ENCODE peak calls at places on chromosomes 16 and 17, in nine cellular contexts. F is right lobe of liver, R is gastrocnemius medialis, G is A549, Z is heart left ventricle, X is HCT116, K is Peyer's patch, D is transverse colon, A is adrenal gland. L is an unnamed sample.

GRCh38 chr17:74393323-74393942 is 26.1 kb downstream of the GPR142 start:
- DNase-seq in F (no peak), R (peak), G (no peak), Z (no peak), X (no peak), K (no peak), D (no peak), A (no peak), L (no peak)

GRCh38 chr16:3065069-3065741 is at the start of gene IL32:
- DNase-seq in F (peak), R (peak), G (peak), Z (peak), X (no peak), K (peak), D (peak), A (peak), L (peak)

GRCh38 chr16:11533588-11533987 is 53.1 kb downstream of the LITAF start:
- DNase-seq in F (no peak), R (no peak), G (no peak), Z (no peak), X (no peak), K (no peak), D (no peak), A (no peak), L (no peak)

GRCh38 chr16:4615389-4616046 is 830 bp upstream of the UBALD1 start:
- DNase-seq in F (peak), R (peak), G (no peak), Z (peak), X (no peak), K (no peak), D (peak), A (peak), L (no peak)

GRCh38 chr16:5738586-5738985 is 641.0 kb upstream of the EEF2KMT start:
- DNase-seq in F (no peak), R (no peak), G (no peak), Z (no peak), X (no peak), K (no peak), D (no peak), A (no peak), L (no peak)

GRCh38 chr16:79826732-79827514 is 226.4 kb upstream of the MAF start:
- DNase-seq in F (no peak), R (no peak), G (no peak), Z (no peak), X (no peak), K (no peak), D (no peak), A (no peak), L (no peak)

GRCh38 chr17:73657473-73658116 is 13.3 kb upstream of the SDK2 start:
- DNase-seq in F (peak), R (no peak), G (peak), Z (peak), X (peak), K (peak), D (peak), A (peak), L (no peak)

GRCh38 chr17:82595893-82596292 is 52.4 kb downstream of the WDR45B start:
- DNase-seq in F (no peak), R (no peak), G (no peak), Z (no peak), X (no peak), K (no peak), D (peak), A (no peak), L (no peak)

GRCh38 chr16:12341966-12342365 is 365.4 kb downstream of the SNX29 start:
- DNase-seq in F (no peak), R (no peak), G (no peak), Z (no peak), X (no peak), K (no peak), D (no peak), A (no peak), L (no peak)

GRCh38 chr16:8675183-8676159 is 1.1 kb downstream of the ABAT start:
- DNase-seq in F (peak), R (no peak), G (no peak), Z (no peak), X (no peak), K (no peak), D (no peak), A (no peak), L (no peak)

GRCh38 chr17:64282753-64283080 is 19.7 kb upstream of the TEX2 start:
- DNase-seq in F (no peak), R (peak), G (no peak), Z (no peak), X (no peak), K (no peak), D (no peak), A (no peak), L (no peak)

GRCh38 chr17:21361020-21361809 is 14.9 kb upstream of the KCNJ12 start:
- DNase-seq in F (no peak), R (no peak), G (no peak), Z (no peak), X (no peak), K (no peak), D (no peak), A (no peak), L (no peak)

GRCh38 chr17:60899115-60899514 is 221.5 kb downstream of the BCAS3 start:
- DNase-seq in F (no peak), R (no peak), G (no peak), Z (no peak), X (no peak), K (no peak), D (no peak), A (no peak), L (no peak)

GRCh38 chr17:73650147-73650546 is 5.9 kb upstream of the SDK2 start:
- DNase-seq in F (no peak), R (no peak), G (no peak), Z (no peak), X (no peak), K (no peak), D (peak), A (peak), L (no peak)

GRCh38 chr16:86831366-86831765 is 253.0 kb downstream of the FOXL1 start:
- DNase-seq in F (no peak), R (no peak), G (no peak), Z (no peak), X (no peak), K (no peak), D (no peak), A (no peak), L (no peak)

GRCh38 chr17:231191-231965 is 49.9 kb upstream of the DOC2B start:
- DNase-seq in F (peak), R (no peak), G (no peak), Z (peak), X (no peak), K (no peak), D (peak), A (no peak), L (no peak)

GRCh38 chr16:83037884-83038283 is 411.1 kb downstream of the CDH13 start:
- DNase-seq in F (no peak), R (no peak), G (no peak), Z (no peak), X (no peak), K (no peak), D (no peak), A (no peak), L (no peak)

GRCh38 chr17:37735165-37735564 is 9.7 kb downstream of the HNF1B start:
- DNase-seq in F (no peak), R (no peak), G (no peak), Z (no peak), X (no peak), K (no peak), D (no peak), A (no peak), L (no peak)

GRCh38 chr16:10827691-10828341 is 9.2 kb upstream of the TVP23A start:
- DNase-seq in F (peak), R (peak), G (no peak), Z (peak), X (no peak), K (peak), D (peak), A (peak), L (peak)

GRCh38 chr16:24769806-24770205 is 40.4 kb downstream of the TNRC6A start:
- DNase-seq in F (no peak), R (no peak), G (no peak), Z (no peak), X (no peak), K (no peak), D (no peak), A (no peak), L (no peak)

GRCh38 chr17:64982139-64982802 is 63.0 kb upstream of the LRRC37A3 start:
- DNase-seq in F (no peak), R (no peak), G (no peak), Z (no peak), X (no peak), K (no peak), D (no peak), A (no peak), L (no peak)

GRCh38 chr17:13721705-13722104 is 120.0 kb upstream of the HS3ST3A1 start:
- DNase-seq in F (no peak), R (peak), G (no peak), Z (no peak), X (no peak), K (no peak), D (no peak), A (no peak), L (no peak)

GRCh38 chr17:62665599-62665998 is 38.1 kb downstream of the MRC2 start:
- DNase-seq in F (no peak), R (no peak), G (no peak), Z (no peak), X (no peak), K (no peak), D (no peak), A (no peak), L (no peak)

GRCh38 chr17:71792966-71793365 is 327.9 kb upstream of the SOX9 start:
- DNase-seq in F (no peak), R (no peak), G (no peak), Z (no peak), X (no peak), K (no peak), D (no peak), A (no peak), L (peak)

GRCh38 chr17:38707678-38708351 is 2.7 kb downstream of the MLLT6 start:
- DNase-seq in F (no peak), R (no peak), G (no peak), Z (no peak), X (no peak), K (no peak), D (no peak), A (no peak), L (no peak)

GRCh38 chr17:73681946-73682345 is 37.7 kb upstream of the SDK2 start:
- DNase-seq in F (no peak), R (no peak), G (no peak), Z (no peak), X (no peak), K (no peak), D (no peak), A (no peak), L (no peak)

GRCh38 chr17:77308768-77309726 is 168.3 kb downstream of the SEC14L1 start:
- DNase-seq in F (peak), R (no peak), G (no peak), Z (no peak), X (no peak), K (no peak), D (no peak), A (peak), L (no peak)

GRCh38 chr16:24931091-24931490 is 84.1 kb downstream of the ARHGAP17 start:
- DNase-seq in F (no peak), R (no peak), G (no peak), Z (no peak), X (no peak), K (no peak), D (no peak), A (no peak), L (no peak)

GRCh38 chr16:20175358-20175757 is 101.7 kb upstream of the GPR139 start:
- DNase-seq in F (no peak), R (no peak), G (no peak), Z (no peak), X (no peak), K (no peak), D (no peak), A (no peak), L (no peak)

GRCh38 chr16:66298006-66298405 is 68.5 kb upstream of the CDH5 start:
- DNase-seq in F (no peak), R (no peak), G (no peak), Z (no peak), X (no peak), K (no peak), D (no peak), A (peak), L (no peak)

GRCh38 chr16:15701367-15701766 is 51.3 kb downstream of the NDE1 start:
- DNase-seq in F (no peak), R (no peak), G (no peak), Z (no peak), X (no peak), K (no peak), D (no peak), A (no peak), L (no peak)

GRCh38 chr17:80856863-80857488 is 134.7 kb upstream of the CHMP6 start:
- DNase-seq in F (no peak), R (peak), G (no peak), Z (no peak), X (no peak), K (no peak), D (no peak), A (no peak), L (no peak)
- TF ChIP-seq POLR2A in F (no peak), R (no peak), G (no peak), Z (no peak), X (no peak), K (no peak), D (no peak), A (no peak), L (no peak)

GRCh38 chr17:45150911-45151809 is 2.9 kb downstream of the HEXIM1 start:
- DNase-seq in F (no peak), R (no peak), G (no peak), Z (no peak), X (no peak), K (no peak), D (no peak), A (no peak), L (no peak)
- TF ChIP-seq POLR2A in F (no peak), R (no peak), G (no peak), Z (no peak), X (no peak), K (no peak), D (no peak), A (no peak), L (no peak)

GRCh38 chr16:89375686-89376085 is 114.7 kb downstream of the ANKRD11 start:
- DNase-seq in F (no peak), R (no peak), G (no peak), Z (no peak), X (no peak), K (no peak), D (no peak), A (no peak), L (no peak)

GRCh38 chr16:89374393-89374948 is 115.9 kb downstream of the ANKRD11 start:
- DNase-seq in F (no peak), R (peak), G (no peak), Z (no peak), X (no peak), K (peak), D (no peak), A (no peak), L (no peak)

GRCh38 chr16:89373355-89374110 is 116.8 kb downstream of the ANKRD11 start:
- DNase-seq in F (no peak), R (peak), G (no peak), Z (no peak), X (no peak), K (no peak), D (no peak), A (peak), L (no peak)

GRCh38 chr16:89376812-89377445 is 113.4 kb downstream of the ANKRD11 start:
- DNase-seq in F (no peak), R (no peak), G (no peak), Z (no peak), X (no peak), K (no peak), D (no peak), A (no peak), L (no peak)

DNA sequence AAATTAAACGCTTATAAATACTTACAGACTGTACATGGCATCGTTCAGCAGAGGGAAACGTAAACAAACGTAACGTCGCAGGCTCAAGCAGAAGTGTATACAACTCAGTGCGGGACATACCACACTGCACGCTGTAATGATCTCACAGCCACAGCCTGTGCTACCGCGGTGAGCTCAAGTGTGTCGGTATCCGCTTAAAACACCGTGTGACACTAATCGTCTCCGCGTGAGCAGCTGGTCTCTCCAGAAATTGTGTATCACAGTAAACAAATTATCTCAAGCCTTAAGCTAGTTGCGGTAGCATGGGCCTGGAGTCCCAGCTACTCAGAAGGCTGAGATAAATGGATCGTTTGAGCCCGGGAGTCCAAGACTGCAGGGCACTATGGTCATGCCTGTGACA is 115.3 kb downstream of the ANKRD11 start:
- DNase-seq in F (no peak), R (no peak), G (no peak), Z (no peak), X (no peak), K (peak), D (no peak), A (no peak), L (no peak)
- TF ChIP-seq POLR2A in F (no peak), R (no peak), G (no peak), Z (no peak), X (no peak), K (no peak), D (no peak), A (no peak), L (no peak)

GRCh38 chr16:70251651-70252354 is at the start of gene EXOSC6:
- DNase-seq in F (peak), R (peak), G (peak), Z (peak), X (peak), K (peak), D (peak), A (peak), L (peak)
- TF ChIP-seq POLR2A in F (peak), R (peak), G (peak), Z (peak), X (peak), K (peak), D (peak), A (peak), L (peak)

GRCh38 chr17:50909765-50910661 is 43.9 kb upstream of the TOB1 start:
- DNase-seq in F (peak), R (no peak), G (no peak), Z (no peak), X (no peak), K (peak), D (no peak), A (no peak), L (no peak)
- TF ChIP-seq POLR2A in F (peak), R (no peak), G (no peak), Z (no peak), X (no peak), K (no peak), D (no peak), A (no peak), L (no peak)

DNA sequence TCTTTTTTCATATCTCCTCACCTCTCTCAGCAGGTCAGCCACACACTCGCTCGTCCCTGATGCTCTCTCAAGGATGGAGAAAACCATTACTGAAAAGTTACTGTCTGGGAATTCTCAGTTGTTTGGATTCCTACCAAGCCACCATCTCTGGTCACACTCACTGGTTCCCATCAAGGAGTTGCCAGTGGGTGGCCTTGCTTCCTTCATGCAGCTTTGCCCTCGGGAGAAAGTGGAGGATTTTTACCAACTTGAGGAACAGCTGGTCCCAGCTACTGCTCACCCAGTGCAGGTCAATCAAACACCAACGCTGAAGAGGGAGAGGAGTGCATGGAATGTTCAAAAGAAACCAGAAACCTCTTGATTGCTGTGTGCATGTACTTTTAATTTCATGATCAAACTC is 25.3 kb downstream of the MEOX1 start:
- DNase-seq in F (no peak), R (no peak), G (no peak), Z (no peak), X (no peak), K (no peak), D (no peak), A (no peak), L (no peak)
- TF ChIP-seq POLR2A in F (no peak), R (no peak), G (no peak), Z (no peak), X (no peak), K (no peak), D (no peak), A (no peak), L (no peak)

DNA sequence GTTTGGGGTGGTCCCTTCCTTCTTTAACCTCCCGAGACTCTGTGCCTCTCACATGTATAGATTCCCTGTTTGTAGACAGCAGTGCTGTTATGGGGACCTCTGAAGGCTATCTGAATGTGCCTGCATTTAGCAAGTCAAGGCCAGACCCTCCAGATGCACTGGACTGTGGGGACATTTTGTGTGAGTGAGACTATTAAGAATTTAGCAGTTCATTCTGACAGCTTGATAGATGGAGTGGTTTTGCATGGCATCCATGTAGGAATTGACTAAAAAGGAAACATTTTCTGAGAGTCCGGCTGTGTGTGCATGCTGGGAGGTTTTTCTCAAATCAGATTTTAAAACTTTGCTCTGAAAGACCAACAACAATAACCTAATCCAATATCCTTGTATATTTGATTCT is 226.3 kb downstream of the MSI2 start:
- DNase-seq in F (no peak), R (no peak), G (no peak), Z (no peak), X (no peak), K (no peak), D (no peak), A (no peak), L (no peak)
- TF ChIP-seq POLR2A in F (no peak), R (no peak), G (no peak), Z (no peak), X (no peak), K (no peak), D (no peak), A (no peak), L (no peak)

DNA sequence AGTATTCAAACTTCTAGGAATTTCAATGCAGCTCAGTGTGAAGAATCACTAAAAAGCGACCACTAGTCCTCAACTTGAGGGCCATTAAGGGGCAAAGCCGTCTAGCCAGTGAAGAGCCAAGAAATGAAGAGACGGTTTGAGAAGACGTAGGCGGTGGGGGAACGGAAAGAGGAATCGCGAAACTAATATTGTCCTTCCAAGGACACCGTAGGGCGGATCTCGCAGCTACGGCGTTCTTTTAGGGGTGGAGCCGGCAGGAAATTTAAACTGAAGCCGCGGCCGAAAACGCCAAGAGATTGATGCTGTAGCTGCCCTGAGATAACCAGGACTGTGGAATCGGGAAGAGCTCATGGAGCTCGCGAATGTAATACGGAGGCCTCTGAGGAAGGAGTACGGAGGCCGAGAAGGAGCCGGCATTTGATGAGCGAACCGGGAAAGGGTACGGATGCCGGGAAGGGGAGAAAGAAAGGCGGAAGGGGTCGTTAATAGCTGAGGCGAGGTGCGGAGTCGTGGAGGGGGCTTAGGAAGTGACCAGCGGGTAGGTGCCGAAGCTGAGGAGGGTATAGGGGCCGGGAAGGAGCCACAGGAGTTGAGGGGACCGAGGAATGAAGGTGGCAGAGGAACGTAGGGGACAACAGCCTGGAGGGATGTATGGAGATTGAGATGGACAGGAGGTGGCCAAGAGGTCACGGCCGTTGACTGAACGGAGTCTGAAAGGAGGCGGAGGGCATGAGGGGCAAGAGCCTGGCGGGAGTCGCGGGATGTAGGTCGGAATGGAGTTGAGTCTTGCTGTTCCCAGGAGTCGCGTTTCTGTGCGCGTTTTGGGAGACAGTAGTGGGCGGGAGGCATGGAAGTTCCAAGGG is at the start of gene DBF4B:
- DNase-seq in F (peak), R (peak), G (peak), Z (peak), X (peak), K (peak), D (peak), A (peak), L (peak)
- TF ChIP-seq POLR2A in F (no peak), R (no peak), G (peak), Z (peak), X (peak), K (no peak), D (no peak), A (no peak), L (peak)

GRCh38 chr17:47253541-47254402 is at the start of gene ITGB3:
- DNase-seq in F (peak), R (peak), G (peak), Z (peak), X (peak), K (peak), D (peak), A (peak), L (peak)
- TF ChIP-seq POLR2A in F (peak), R (peak), G (no peak), Z (peak), X (no peak), K (peak), D (peak), A (no peak), L (no peak)

GRCh38 chr17:19412984-19413383 is 2.0 kb downstream of the RNF112 start:
- DNase-seq in F (no peak), R (no peak), G (no peak), Z (no peak), X (no peak), K (no peak), D (no peak), A (no peak), L (no peak)
- TF ChIP-seq POLR2A in F (no peak), R (no peak), G (no peak), Z (no peak), X (no peak), K (no peak), D (no peak), A (no peak), L (no peak)